ENCODE peak calls at places on chromosomes 1 and 21, in ten cellular contexts. P is neural crest cell, T is coronary artery, S is AG04449, H is K562, Y is GM13976, D is heart right ventricle, F is mesothelial cell of epicardium, J is ovary, U is HFF-Myc. V is an unnamed sample.

GRCh38 chr1:3402258-3403010 is 52.0 kb upstream of the ARHGEF16 start:
- DNase-seq in P (no peak), T (no peak), S (no peak), H (no peak), Y (no peak), D (no peak), F (no peak), J (no peak), U (no peak), V (no peak)

GRCh38 chr21:29664615-29665014 is 275.2 kb downstream of the GRIK1 start:
- DNase-seq in P (no peak), T (no peak), S (no peak), H (no peak), Y (no peak), D (no peak), F (no peak), J (no peak), U (no peak), V (no peak)

GRCh38 chr1:180615493-180616290 is 16.1 kb upstream of the XPR1 start:
- DNase-seq in P (no peak), T (no peak), S (no peak), H (no peak), Y (no peak), D (no peak), F (no peak), J (no peak), U (no peak), V (no peak)

GRCh38 chr1:37717631-37718030 is 25.3 kb downstream of the CDCA8 start:
- DNase-seq in P (no peak), T (no peak), S (no peak), H (no peak), Y (no peak), D (no peak), F (no peak), J (no peak), U (no peak), V (no peak)

GRCh38 chr1:192160186-192160585 is 1.9 kb downstream of the RGS18 start:
- DNase-seq in P (no peak), T (no peak), S (no peak), H (no peak), Y (no peak), D (no peak), F (no peak), J (no peak), U (no peak), V (no peak)

GRCh38 chr1:25563330-25564215 is 20.2 kb downstream of the LDLRAP1 start:
- DNase-seq in P (peak; percentile 59), T (no peak), S (no peak), H (no peak), Y (no peak), D (no peak), F (no peak), J (no peak), U (no peak), V (peak; percentile 64)

GRCh38 chr1:201673912-201674311 is 135.0 kb downstream of the NAV1 start:
- DNase-seq in P (no peak), T (no peak), S (no peak), H (no peak), Y (no peak), D (no peak), F (no peak), J (no peak), U (no peak), V (no peak)

GRCh38 chr21:45313682-45314081 is 26.0 kb upstream of the POFUT2 start:
- DNase-seq in P (no peak), T (no peak), S (no peak), H (no peak), Y (no peak), D (no peak), F (no peak), J (no peak), U (no peak), V (no peak)

GRCh38 chr1:54253480-54253879 is 53.5 kb downstream of the MRPL37 start:
- DNase-seq in P (no peak), T (no peak), S (peak; percentile 83), H (no peak), Y (no peak), D (no peak), F (no peak), J (no peak), U (no peak), V (no peak)

GRCh38 chr1:228463559-228464455 is 23.4 kb upstream of the RNF187 start:
- DNase-seq in P (peak; percentile 37), T (no peak), S (no peak), H (peak; percentile 94), Y (peak; percentile 68), D (no peak), F (no peak), J (no peak), U (no peak), V (peak; percentile 89)

GRCh38 chr1:67646145-67647035 is 38.6 kb upstream of the GADD45A start:
- DNase-seq in P (no peak), T (no peak), S (peak; percentile 9), H (peak; percentile 76), Y (no peak), D (peak; percentile 61), F (no peak), J (peak; percentile 49), U (peak; percentile 37), V (peak; percentile 9)

GRCh38 chr21:34129039-34129891 is 55.9 kb downstream of the MRPS6 start:
- DNase-seq in P (peak; percentile 19), T (no peak), S (peak; percentile 58), H (no peak), Y (no peak), D (peak; percentile 41), F (no peak), J (peak; percentile 43), U (peak; percentile 90), V (peak; percentile 90)

GRCh38 chr1:172823534-172823933 is 164.6 kb downstream of the FASLG start:
- DNase-seq in P (no peak), T (no peak), S (peak; percentile 19), H (no peak), Y (no peak), D (no peak), F (no peak), J (no peak), U (no peak), V (no peak)

GRCh38 chr1:114032271-114033218 is 53.3 kb downstream of the OLFML3 start:
- DNase-seq in P (no peak), T (no peak), S (peak; percentile 28), H (no peak), Y (no peak), D (no peak), F (no peak), J (no peak), U (no peak), V (no peak)

GRCh38 chr21:20341431-20341830 is 656.8 kb upstream of the NCAM2 start:
- DNase-seq in P (no peak), T (no peak), S (no peak), H (no peak), Y (no peak), D (no peak), F (no peak), J (no peak), U (no peak), V (no peak)

GRCh38 chr21:38984982-38985422 is 179.3 kb downstream of the ETS2 start:
- DNase-seq in P (no peak), T (no peak), S (peak; percentile 63), H (no peak), Y (no peak), D (no peak), F (no peak), J (no peak), U (peak; percentile 92), V (peak; percentile 57)

GRCh38 chr1:180614746-180615145 is 17.1 kb upstream of the XPR1 start:
- DNase-seq in P (no peak), T (no peak), S (no peak), H (no peak), Y (no peak), D (no peak), F (no peak), J (no peak), U (no peak), V (no peak)

GRCh38 chr1:180842052-180842451 is 70.6 kb upstream of the KIAA1614 start:
- DNase-seq in P (no peak), T (no peak), S (peak; percentile 46), H (no peak), Y (no peak), D (no peak), F (no peak), J (no peak), U (peak; percentile 29), V (no peak)

DNA sequence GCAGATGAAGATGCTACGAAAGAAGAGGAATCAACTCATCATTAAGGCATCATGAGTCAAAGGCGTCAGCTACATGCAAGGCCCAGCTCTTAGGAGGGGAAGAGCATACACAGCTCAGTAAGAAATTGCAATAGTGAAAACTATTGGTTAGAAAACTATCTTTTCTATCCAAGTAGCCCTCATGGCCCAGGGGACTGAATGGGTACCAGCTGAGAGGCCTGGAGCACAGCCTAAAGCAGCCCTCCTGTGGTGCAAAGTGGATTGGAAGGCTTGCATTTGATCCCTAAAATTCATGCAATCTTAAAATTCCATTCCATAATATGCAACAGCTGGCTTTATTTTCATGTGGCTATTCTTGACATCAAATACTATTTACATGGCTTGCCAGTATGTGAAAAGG is 251.8 kb upstream of the USP24 start:
- DNase-seq in P (no peak), T (no peak), S (no peak), H (no peak), Y (no peak), D (no peak), F (no peak), J (no peak), U (no peak), V (no peak)
- TF ChIP-seq CTCF in P (no peak), T (no peak), S (no peak), H (no peak), Y (no peak), D (no peak), F (no peak), J (no peak), U (peak; percentile 8), V (no peak)

GRCh38 chr1:245901037-245901436 is 606.0 kb downstream of the SMYD3 start:
- DNase-seq in P (no peak), T (no peak), S (no peak), H (no peak), Y (no peak), D (no peak), F (no peak), J (no peak), U (no peak), V (no peak)
- TF ChIP-seq CTCF in P (no peak), T (no peak), S (no peak), H (no peak), Y (no peak), D (no peak), F (no peak), J (no peak), U (no peak), V (no peak)

GRCh38 chr1:160277987-160278386 is 6.9 kb downstream of the PEX19 start:
- DNase-seq in P (no peak), T (no peak), S (no peak), H (no peak), Y (no peak), D (no peak), F (no peak), J (no peak), U (no peak), V (no peak)
- TF ChIP-seq CTCF in P (no peak), T (no peak), S (no peak), H (no peak), Y (no peak), D (no peak), F (no peak), J (no peak), U (no peak), V (no peak)

DNA sequence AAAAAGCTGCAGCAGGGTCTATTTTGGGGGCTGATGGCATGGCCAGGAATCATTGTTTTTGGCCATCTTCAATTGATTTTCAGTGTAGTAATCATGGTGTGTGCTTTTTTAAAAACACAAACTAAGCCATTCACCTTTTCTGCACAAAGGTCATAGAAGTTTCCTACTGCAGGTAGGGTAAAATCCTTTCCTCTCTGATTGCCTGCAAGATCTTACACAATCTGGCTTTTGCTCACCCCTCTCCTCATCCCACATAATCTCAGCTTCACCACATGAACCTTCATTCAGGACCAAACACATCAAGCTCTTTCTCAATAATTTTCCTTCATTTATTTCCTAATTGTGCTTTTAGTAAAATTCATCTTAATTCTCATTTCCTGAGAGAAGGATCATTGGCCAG is 38.3 kb upstream of the GBP5 start:
- DNase-seq in P (no peak), T (no peak), S (no peak), H (no peak), Y (no peak), D (no peak), F (no peak), J (no peak), U (no peak), V (no peak)
- TF ChIP-seq CTCF in P (no peak), T (no peak), S (no peak), H (no peak), Y (no peak), D (no peak), F (no peak), J (no peak), U (no peak), V (no peak)